ENCODE peak calls at places on chromosomes 16 and 17, in five cellular contexts. I is esophagus squamous epithelium, F is NB4, J is IMR-90, R is GM12891. Q is an unnamed sample.

GRCh38 chr17:31541559-31541958 is 150.1 kb downstream of the RAB11FIP4 start:
- DNase-seq in J (no peak), F (peak), I (no peak), R (no peak), Q (peak)

GRCh38 chr17:27549251-27549919 is 81.6 kb upstream of the LGALS9 start:
- DNase-seq in I (no peak), J (no peak), R (no peak), F (no peak), Q (no peak)

GRCh38 chr17:40025991-40026815 is 11.0 kb downstream of the CSF3 start:
- DNase-seq in I (no peak), R (no peak), J (no peak), F (no peak), Q (no peak)

GRCh38 chr17:71963341-71963740 is 157.5 kb upstream of the SOX9 start:
- DNase-seq in F (no peak), R (no peak), I (no peak), J (no peak), Q (no peak)

GRCh38 chr17:33416131-33416530 is 123.0 kb upstream of the ASIC2 start:
- DNase-seq in R (no peak), F (peak), J (no peak), I (no peak), Q (no peak)

GRCh38 chr16:101586-101985 is 23.6 kb downstream of the MPG start:
- DNase-seq in I (no peak), R (no peak), J (no peak), F (no peak), Q (no peak)

GRCh38 chr17:73043686-73044581 is 48.6 kb downstream of the SLC39A11 start:
- DNase-seq in F (no peak), I (no peak), R (no peak), J (peak), Q (no peak)

GRCh38 chr16:15539197-15539596 is 103.8 kb downstream of the MARF1 start:
- DNase-seq in J (no peak), F (peak), R (no peak), I (no peak), Q (peak)

GRCh38 chr16:30032083-30032819 is 1.2 kb upstream of the TLCD3B start:
- DNase-seq in J (peak), R (no peak), I (no peak), F (peak), Q (peak)

GRCh38 chr16:68732741-68733399 is 4.2 kb upstream of the CDH1 start:
- DNase-seq in R (no peak), J (no peak), F (no peak), I (no peak), Q (no peak)

GRCh38 chr17:13437966-13438779 is 163.6 kb downstream of the HS3ST3A1 start:
- DNase-seq in R (no peak), I (no peak), J (no peak), F (peak), Q (no peak)

GRCh38 chr16:68590201-68590994 is 51.3 kb downstream of the ZFP90 start:
- DNase-seq in F (peak), R (peak), J (peak), I (no peak), Q (peak)

GRCh38 chr16:65002265-65002664 is 119.6 kb downstream of the CDH11 start:
- DNase-seq in I (no peak), R (no peak), F (no peak), J (peak), Q (no peak)

GRCh38 chr17:42797067-42798007 is 1.2 kb downstream of the COA3 start:
- DNase-seq in R (no peak), I (no peak), F (no peak), J (no peak), Q (peak)
- TF ChIP-seq POLR2A in R (no peak), I (no peak), F (no peak), J (peak), Q (no peak)

GRCh38 chr17:57956311-57957119 is 1.3 kb upstream of the CUEDC1 start:
- DNase-seq in F (peak), R (peak), I (no peak), J (no peak), Q (no peak)

GRCh38 chr17:57954421-57955182 is 610 bp downstream of the CUEDC1 start:
- DNase-seq in J (peak), I (no peak), R (no peak), F (no peak), Q (no peak)

GRCh38 chr17:57957120-57957850 is 2.1 kb upstream of the CUEDC1 start:
- DNase-seq in R (no peak), I (no peak), F (no peak), J (no peak), Q (no peak)

GRCh38 chr17:57953703-57954420 is 1.4 kb downstream of the CUEDC1 start:
- DNase-seq in R (no peak), F (no peak), J (no peak), I (no peak), Q (no peak)

DNA sequence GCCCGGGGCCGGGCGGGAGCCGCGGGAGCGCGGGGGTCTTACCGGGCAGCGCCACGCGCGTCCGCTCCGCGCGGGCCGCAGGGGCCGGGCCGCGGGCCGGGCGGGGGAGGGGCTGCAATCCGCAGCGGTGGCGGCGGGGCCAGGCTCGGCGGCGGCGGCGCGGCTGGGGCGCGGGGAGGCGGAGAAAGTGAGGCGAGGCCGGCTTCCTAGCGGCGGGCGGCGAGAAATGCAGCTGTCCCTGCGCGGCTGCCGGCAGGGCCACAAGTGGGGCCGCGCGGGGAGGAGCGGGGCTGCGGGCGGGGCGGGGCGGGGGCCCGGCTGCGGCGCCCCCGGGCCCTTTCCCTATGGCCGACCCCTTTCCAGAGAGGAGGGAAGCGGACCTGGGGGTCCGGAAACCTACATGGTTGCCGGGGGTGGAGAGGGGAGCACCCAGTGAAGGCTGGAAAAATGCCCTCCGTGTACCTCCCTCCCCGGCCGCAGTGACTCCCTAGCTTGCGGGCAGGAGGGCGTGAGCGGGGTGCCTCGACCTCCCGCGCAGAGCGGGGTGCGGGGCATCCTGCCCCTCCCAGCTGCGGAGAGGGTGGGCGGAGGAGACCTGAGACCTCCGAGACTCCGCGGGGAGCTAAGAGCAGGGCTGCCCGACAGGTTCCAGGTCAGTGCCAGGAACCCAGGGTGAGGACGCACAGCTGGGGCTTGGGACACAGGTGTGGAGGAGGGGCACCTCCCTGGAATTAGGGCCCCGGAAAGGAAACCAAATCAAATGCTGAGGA is at the start of gene CUEDC1:
- DNase-seq in J (peak), I (no peak), F (peak), R (peak), Q (peak)
- TF ChIP-seq POLR2A in J (no peak), I (no peak), F (no peak), R (no peak), Q (no peak)

GRCh38 chr16:81505011-81505660 is 60.5 kb downstream of the CMIP start:
- DNase-seq in R (peak), I (no peak), F (peak), J (no peak), Q (peak)
- TF ChIP-seq POLR2A in R (peak), I (peak), F (no peak), J (no peak), Q (no peak)

GRCh38 chr17:18038861-18039534 is at the start of the genes ATPAF2 and GID4:
- DNase-seq in R (peak), F (peak), J (peak), I (peak), Q (peak)
- TF ChIP-seq POLR2A in R (peak), F (no peak), J (peak), I (peak), Q (peak)